ENCODE peak calls at places on chromosomes 6 and 20, in nine cellular contexts. B is substantia nigra, U is foreskin keratinocyte, R is mesendoderm, I is dorsolateral prefrontal cortex, A is tibial nerve, S is heart right ventricle, E is GM23338, K is ovary. V is an unnamed sample.

GRCh38 chr20:10179574-10180298 is 38.9 kb upstream of the SNAP25 start:
- DNase-seq in B (no peak), I (peak), E (peak), R (peak), A (no peak), U (no peak), K (no peak), S (no peak), V (no peak)

GRCh38 chr20:44295995-44296394 is 15.0 kb downstream of the FITM2 start:
- DNase-seq in S (no peak), E (no peak), A (no peak), R (no peak), I (no peak), U (no peak), B (no peak), K (no peak), V (no peak)

GRCh38 chr6:97394160-97394748 is 111.2 kb upstream of the MMS22L start:
- DNase-seq in I (peak), U (peak), B (peak), E (peak), A (peak), S (peak), K (no peak), R (peak), V (peak)

GRCh38 chr20:5393218-5393870 is 76.6 kb upstream of the PROKR2 start:
- DNase-seq in U (no peak), S (no peak), B (no peak), K (no peak), A (no peak), E (no peak), R (peak), I (no peak), V (no peak)

GRCh38 chr20:54335299-54335698 is 127.4 kb downstream of the PFDN4 start:
- DNase-seq in U (no peak), K (no peak), A (no peak), S (no peak), B (no peak), E (no peak), R (no peak), I (no peak), V (no peak)

GRCh38 chr20:49281059-49281912 is 3.4 kb upstream of the ZNFX1 start:
- DNase-seq in E (peak), R (peak), U (no peak), B (no peak), K (no peak), I (no peak), A (no peak), S (no peak), V (no peak)

GRCh38 chr6:137112067-137112355 is 61.4 kb downstream of the IL22RA2 start:
- DNase-seq in K (no peak), B (no peak), I (no peak), A (no peak), R (no peak), S (no peak), U (no peak), E (no peak), V (no peak)

GRCh38 chr6:144736763-144737162 is 451.6 kb downstream of the UTRN start:
- DNase-seq in U (no peak), K (no peak), R (no peak), B (peak), S (no peak), I (no peak), E (no peak), A (no peak), V (no peak)

GRCh38 chr20:63103402-63104311 is 96.9 kb upstream of the BHLHE23 start:
- DNase-seq in I (no peak), K (no peak), A (no peak), R (peak), E (no peak), S (no peak), B (no peak), U (peak), V (no peak)

GRCh38 chr6:169623975-169624374 is 77.9 kb downstream of the WDR27 start:
- DNase-seq in U (no peak), B (no peak), S (no peak), A (no peak), R (no peak), I (no peak), K (no peak), E (no peak), V (no peak)

GRCh38 chr6:44712353-44713147 is 325.0 kb downstream of the CDC5L start:
- DNase-seq in E (no peak), R (peak), K (no peak), I (no peak), A (no peak), S (no peak), U (no peak), B (no peak), V (no peak)

GRCh38 chr6:160960067-160960466 is 31.5 kb upstream of the MAP3K4 start:
- DNase-seq in I (no peak), K (no peak), R (no peak), E (no peak), A (no peak), U (no peak), B (no peak), S (no peak), V (no peak)

GRCh38 chr6:107275330-107275865 is 160.1 kb upstream of the BEND3 start:
- DNase-seq in S (no peak), I (no peak), R (peak), K (no peak), A (no peak), E (no peak), B (no peak), U (no peak), V (no peak)

GRCh38 chr6:20709451-20709850 is 175.2 kb downstream of the CDKAL1 start:
- DNase-seq in R (no peak), E (no peak), S (no peak), U (no peak), I (no peak), A (no peak), K (no peak), B (no peak), V (no peak)

GRCh38 chr20:44810391-44811149 is at the start of gene RIMS4:
- DNase-seq in A (no peak), E (peak), K (no peak), I (peak), B (peak), U (no peak), R (peak), S (no peak), V (no peak)

GRCh38 chr20:219290-220115 is 7.6 kb upstream of the DEFB129 start:
- DNase-seq in I (no peak), K (no peak), A (no peak), S (no peak), U (no peak), R (peak), B (no peak), E (peak), V (no peak)

GRCh38 chr6:111743859-111744692 is 129.2 kb downstream of the FYN start:
- DNase-seq in I (no peak), K (no peak), S (peak), R (no peak), U (no peak), E (no peak), A (peak), B (peak), V (peak)

GRCh38 chr6:8904754-8905153 is 469.4 kb upstream of the SLC35B3 start:
- DNase-seq in U (no peak), K (no peak), I (no peak), S (no peak), A (no peak), B (no peak), E (peak), R (peak), V (no peak)

GRCh38 chr20:38175221-38176030 is 10.4 kb upstream of the TGM2 start:
- DNase-seq in B (no peak), A (no peak), K (no peak), I (no peak), U (no peak), S (no peak), E (peak), R (peak), V (no peak)

GRCh38 chr20:44496976-44497375 is 21.3 kb downstream of the TTPAL start:
- DNase-seq in R (no peak), S (no peak), E (no peak), I (no peak), U (peak), A (no peak), B (no peak), K (no peak), V (peak)

GRCh38 chr6:43203029-43203717 is 21.2 kb downstream of the CUL9 start:
- DNase-seq in E (no peak), A (no peak), K (no peak), I (no peak), U (no peak), B (no peak), R (no peak), S (no peak), V (no peak)

GRCh38 chr6:134111062-134111677 is 58.7 kb upstream of the SLC2A12 start:
- DNase-seq in I (no peak), S (peak), A (no peak), E (peak), K (no peak), R (peak), B (no peak), U (peak), V (no peak)

GRCh38 chr20:19048898-19049889 is 163.2 kb upstream of the SLC24A3 start:
- DNase-seq in R (peak), A (no peak), B (no peak), E (no peak), K (no peak), U (no peak), I (no peak), S (peak), V (no peak)

GRCh38 chr6:138526822-138527235 is 27.5 kb upstream of the NHSL1 start:
- DNase-seq in A (no peak), R (no peak), U (no peak), I (no peak), E (no peak), B (no peak), S (no peak), K (no peak), V (no peak)

GRCh38 chr6:32832535-32832934 is 6.0 kb downstream of the TAP2 start:
- DNase-seq in R (no peak), K (no peak), U (no peak), A (no peak), S (no peak), E (no peak), I (no peak), B (no peak), V (no peak)

GRCh38 chr6:52417675-52418111 is 2.4 kb upstream of the EFHC1 start:
- DNase-seq in S (peak), R (peak), A (no peak), E (no peak), K (no peak), U (no peak), B (no peak), I (no peak), V (no peak)

GRCh38 chr6:105324386-105325000 is 78.4 kb downstream of the PREP start:
- DNase-seq in E (no peak), A (no peak), K (no peak), I (no peak), S (no peak), R (no peak), B (no peak), U (no peak), V (no peak)

GRCh38 chr6:35371494-35372262 is 29.3 kb downstream of the PPARD start:
- DNase-seq in I (no peak), A (no peak), U (no peak), E (no peak), S (no peak), K (no peak), R (no peak), B (no peak), V (no peak)

GRCh38 chr6:143575440-143575839 is 63.9 kb upstream of the FUCA2 start:
- DNase-seq in I (peak), S (peak), K (peak), E (peak), B (no peak), U (peak), R (peak), A (peak), V (peak)

GRCh38 chr6:152112503-152113261 is 305.2 kb downstream of the ESR1 start:
- DNase-seq in S (peak), K (no peak), A (peak), I (peak), B (peak), R (no peak), U (no peak), E (no peak), V (no peak)

GRCh38 chr6:150717419-150717818 is 117.7 kb downstream of the PLEKHG1 start:
- DNase-seq in K (no peak), B (no peak), A (no peak), R (peak), U (no peak), S (no peak), E (peak), I (no peak), V (no peak)

GRCh38 chr6:2970034-2970685 is 1.2 kb downstream of the SERPINB6 start:
- DNase-seq in K (no peak), E (no peak), A (no peak), I (no peak), B (no peak), U (no peak), R (no peak), S (no peak), V (no peak)

GRCh38 chr6:147709396-147710272 is 201.1 kb downstream of the SAMD5 start:
- DNase-seq in I (no peak), U (no peak), S (no peak), A (no peak), K (no peak), R (peak), E (no peak), B (no peak), V (no peak)

GRCh38 chr6:90078513-90079289 is 184.4 kb downstream of the GJA10 start:
- DNase-seq in A (no peak), B (no peak), K (no peak), E (peak), I (no peak), U (no peak), R (no peak), S (no peak), V (no peak)

GRCh38 chr6:90079555-90080490 is 185.6 kb downstream of the GJA10 start:
- DNase-seq in I (no peak), A (no peak), U (no peak), R (peak), K (no peak), S (no peak), E (no peak), B (no peak), V (no peak)

GRCh38 chr6:90083891-90084290 is 189.6 kb downstream of the GJA10 start:
- DNase-seq in R (no peak), E (no peak), A (no peak), B (no peak), K (no peak), S (no peak), I (no peak), U (no peak), V (no peak)

GRCh38 chr6:90082847-90083246 is 188.6 kb downstream of the GJA10 start:
- DNase-seq in B (no peak), U (no peak), E (no peak), R (no peak), K (no peak), A (no peak), S (no peak), I (no peak), V (no peak)

GRCh38 chr6:90080876-90081464 is 186.7 kb downstream of the GJA10 start:
- DNase-seq in R (no peak), S (no peak), K (no peak), I (no peak), E (no peak), U (no peak), A (no peak), B (no peak), V (no peak)
- H3K27ac ChIP-seq in R (no peak), S (no peak), K (no peak), I (no peak), E (no peak), U (no peak), A (peak), B (no peak), V (no peak)

GRCh38 chr6:46103437-46103836 is 26.4 kb upstream of the ENPP4 start:
- DNase-seq in K (no peak), B (no peak), R (peak), I (no peak), A (no peak), S (no peak), E (peak), U (no peak), V (no peak)
- H3K27ac ChIP-seq in K (no peak), B (no peak), R (no peak), I (no peak), A (no peak), S (no peak), E (no peak), U (no peak), V (no peak)

DNA sequence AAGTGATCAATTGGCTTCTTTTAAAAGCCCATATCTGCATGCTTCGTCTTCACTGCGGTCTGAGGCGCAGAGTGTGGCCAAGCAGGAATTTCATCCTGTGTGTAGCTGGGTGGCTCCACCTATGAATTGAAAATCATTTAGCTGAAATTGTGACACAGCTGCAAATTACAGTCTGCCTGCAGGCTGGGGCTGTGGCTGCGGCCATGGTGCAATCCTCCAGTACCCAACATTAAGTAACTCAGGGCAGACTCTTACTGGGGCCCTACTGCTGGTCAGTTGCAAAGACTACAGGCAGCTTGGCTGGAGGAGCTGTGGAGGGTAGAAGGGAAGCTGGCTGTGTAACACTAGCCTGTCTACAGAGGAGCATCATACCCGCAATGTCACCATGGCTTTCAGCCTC is 3.1 kb upstream of the TGM3 start:
- DNase-seq in E (no peak), B (no peak), S (no peak), K (no peak), U (no peak), R (no peak), A (no peak), I (no peak), V (no peak)
- H3K27ac ChIP-seq in E (no peak), B (no peak), S (no peak), K (no peak), U (no peak), R (no peak), A (no peak), I (no peak), V (no peak)

GRCh38 chr20:34753706-34754461 is 49.7 kb downstream of the TP53INP2 start:
- DNase-seq in S (no peak), I (no peak), B (no peak), R (peak), K (no peak), U (peak), E (peak), A (no peak), V (peak)

GRCh38 chr20:34747479-34747878 is 43.3 kb downstream of the TP53INP2 start:
- DNase-seq in U (no peak), S (no peak), B (no peak), R (no peak), A (no peak), I (no peak), K (no peak), E (no peak), V (no peak)

GRCh38 chr20:34754611-34755010 is 50.5 kb downstream of the TP53INP2 start:
- DNase-seq in R (no peak), I (no peak), E (peak), U (no peak), A (no peak), K (no peak), S (no peak), B (no peak), V (no peak)

GRCh38 chr20:34751453-34751852 is 47.3 kb downstream of the TP53INP2 start:
- DNase-seq in I (no peak), E (no peak), K (no peak), A (no peak), S (no peak), U (no peak), R (no peak), B (no peak), V (no peak)

DNA sequence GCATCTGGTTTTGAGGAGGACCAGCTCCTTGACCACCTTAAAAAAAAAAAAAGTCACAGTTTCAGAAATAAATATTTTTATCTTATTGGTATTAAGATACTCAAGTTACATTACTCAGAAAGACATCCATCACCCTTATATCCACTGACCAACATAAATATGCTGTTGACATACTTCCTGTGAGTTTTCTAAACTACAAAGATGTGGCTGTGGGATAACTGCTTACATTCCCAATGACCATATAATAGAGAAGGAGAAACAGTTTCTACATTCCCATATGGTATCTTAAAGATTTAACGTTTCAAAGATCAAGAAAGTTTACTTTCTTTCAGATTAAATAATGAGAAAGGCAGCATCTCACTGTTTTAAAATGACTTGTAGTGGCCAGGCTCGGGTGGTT is 46.3 kb downstream of the TP53INP2 start:
- DNase-seq in R (no peak), E (no peak), A (no peak), B (no peak), I (no peak), U (no peak), K (no peak), S (no peak), V (peak)
- H3K27ac ChIP-seq in R (no peak), E (no peak), A (no peak), B (no peak), I (no peak), U (no peak), K (no peak), S (no peak), V (no peak)

DNA sequence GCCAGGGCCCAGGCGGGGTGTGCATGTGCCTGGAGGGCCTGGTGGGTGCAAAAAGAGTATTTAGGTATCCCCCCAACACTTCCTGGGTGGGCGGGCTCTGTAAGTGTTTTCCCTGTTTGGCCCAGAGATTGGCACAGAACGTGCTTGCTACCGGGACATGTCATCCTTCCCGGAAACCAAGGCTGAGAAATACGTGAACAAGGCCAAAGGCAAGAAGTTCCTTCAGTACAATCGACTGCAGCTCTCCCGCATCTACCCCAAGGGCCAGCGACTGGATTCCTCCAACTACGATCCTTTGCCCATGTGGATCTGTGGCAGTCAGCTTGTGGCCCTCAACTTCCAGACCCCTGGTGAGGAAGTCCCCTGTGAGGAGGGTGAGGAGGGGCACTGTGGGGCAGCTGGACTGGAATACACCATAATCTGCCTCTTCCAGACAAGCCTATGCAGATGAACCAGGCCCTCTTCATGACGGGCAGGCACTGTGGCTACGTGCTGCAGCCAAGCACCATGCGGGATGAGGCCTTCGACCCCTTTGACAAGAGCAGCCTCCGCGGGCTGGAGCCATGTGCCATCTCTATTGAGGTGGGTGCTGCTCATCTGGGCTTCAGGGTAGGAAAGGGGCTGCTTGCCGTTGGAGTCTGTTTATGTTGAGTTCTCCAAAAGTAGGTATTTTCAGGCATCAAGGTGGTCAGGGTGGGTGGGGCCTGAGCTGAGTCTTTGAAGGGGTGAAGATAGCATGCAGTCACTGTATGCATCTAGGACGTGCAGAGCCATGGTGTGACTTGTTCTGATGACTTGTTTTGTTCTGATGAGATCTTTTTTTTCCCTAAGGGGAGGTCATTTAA is 35.2 kb downstream of the PLCG1 start:
- DNase-seq in S (peak), B (no peak), A (no peak), R (no peak), U (no peak), E (no peak), K (no peak), I (no peak), V (no peak)
- H3K27ac ChIP-seq in S (peak), B (peak), A (peak), R (no peak), U (no peak), E (no peak), K (peak), I (peak), V (peak)

GRCh38 chr6:142381845-142382378 is 80.1 kb downstream of the ADGRG6 start:
- DNase-seq in U (no peak), K (no peak), A (no peak), I (no peak), B (no peak), S (no peak), R (no peak), E (no peak), V (no peak)
- H3K27ac ChIP-seq in U (no peak), K (no peak), A (peak), I (no peak), B (no peak), S (no peak), R (no peak), E (no peak), V (no peak)

GRCh38 chr20:24697411-24697810 is 228.0 kb downstream of the SYNDIG1 start:
- DNase-seq in U (no peak), A (no peak), B (no peak), R (no peak), I (no peak), E (no peak), S (no peak), K (no peak), V (no peak)
- H3K27ac ChIP-seq in U (no peak), A (no peak), B (no peak), R (no peak), I (no peak), E (no peak), S (no peak), K (no peak), V (no peak)

GRCh38 chr6:56798163-56798562 is 155.5 kb upstream of the DST start:
- DNase-seq in R (no peak), E (no peak), B (no peak), S (no peak), K (no peak), I (no peak), U (no peak), A (no peak), V (no peak)
- H3K27ac ChIP-seq in R (no peak), E (no peak), B (no peak), S (peak), K (no peak), I (no peak), U (no peak), A (peak), V (no peak)

V was measured in AG04450.